ENCODE peak calls at places on chromosomes 7 and 10, in eight cellular contexts. I is OCI-LY7; W is trophoblast cell; F is CD4-positive, CD25-positive, alpha-beta regulatory T cell; B is endodermal cell; M is heart right ventricle; K is neural progenitor cell; J is tibial artery. Q is an unnamed sample. For H3K4me1, the result is how much of the 10 kb centered on the place peaks cover.

GRCh38 chr7:2757361-2757903 is 69.4 kb downstream of the AMZ1 start:
- DNase-seq in W (no peak), I (no peak), K (no peak), F (peak), B (no peak), J (peak), M (peak), Q (no peak)

GRCh38 chr7:157013602-157014549 is 3.4 kb upstream of the MNX1 start:
- DNase-seq in M (no peak), W (no peak), I (no peak), K (peak), F (no peak), B (peak), J (no peak), Q (no peak)

GRCh38 chr10:29130190-29130673 is 158.6 kb upstream of the LYZL1 start:
- DNase-seq in K (peak), W (peak), I (peak), J (no peak), M (no peak), F (peak), B (peak), Q (no peak)

GRCh38 chr7:111953611-111954010 is 252.6 kb downstream of the DOCK4 start:
- DNase-seq in B (peak), W (no peak), I (no peak), F (peak), J (no peak), K (peak), M (no peak), Q (no peak)

GRCh38 chr10:119284679-119285096 is 77.3 kb downstream of the GRK5 start:
- DNase-seq in K (no peak), B (no peak), W (no peak), J (peak), M (peak), F (no peak), I (no peak), Q (peak)

GRCh38 chr10:70915206-70915605 is 26.8 kb upstream of the PCBD1 start:
- DNase-seq in M (no peak), W (no peak), K (no peak), J (no peak), I (no peak), B (no peak), F (no peak), Q (no peak)

GRCh38 chr7:142391191-142391992 is 133.5 kb upstream of the PRSS58 start:
- DNase-seq in W (peak), I (no peak), M (no peak), B (peak), F (peak), K (peak), J (no peak), Q (no peak)

GRCh38 chr7:25965405-25966123 is 186.4 kb upstream of the NFE2L3 start:
- DNase-seq in K (no peak), B (no peak), I (no peak), J (no peak), M (no peak), F (no peak), W (no peak), Q (no peak)

GRCh38 chr7:51226042-51226755 is 90.4 kb downstream of the COBL start:
- DNase-seq in F (no peak), M (no peak), B (no peak), W (peak), K (no peak), I (no peak), J (no peak), Q (no peak)

DNA sequence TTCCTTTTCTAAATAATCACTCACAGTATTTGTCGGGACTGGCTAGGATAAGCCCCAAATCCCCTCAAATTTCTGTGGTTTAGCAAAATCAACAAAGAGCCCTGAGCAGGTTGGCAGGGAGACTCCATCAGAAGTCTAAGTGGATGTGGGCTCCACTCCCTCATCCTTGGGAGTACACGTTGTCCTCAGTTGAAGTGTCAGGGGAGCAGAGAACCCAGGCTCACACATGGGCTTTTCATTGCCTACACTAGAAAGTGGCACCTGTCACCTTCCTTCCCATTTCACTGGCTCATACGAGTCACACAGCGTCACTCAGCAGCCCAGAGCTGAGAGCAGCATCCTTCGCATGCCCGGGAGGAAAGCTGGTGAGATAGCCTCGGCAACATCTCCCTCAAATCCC is 421.3 kb upstream of the FZD8 start:
- DNase-seq in W (no peak), M (no peak), J (no peak), K (no peak), I (no peak), B (no peak), F (no peak), Q (no peak)
- H3K27ac ChIP-seq in W (no peak), M (no peak), J (no peak), K (no peak), I (no peak), B (no peak), F (no peak), Q (no peak)

DNA sequence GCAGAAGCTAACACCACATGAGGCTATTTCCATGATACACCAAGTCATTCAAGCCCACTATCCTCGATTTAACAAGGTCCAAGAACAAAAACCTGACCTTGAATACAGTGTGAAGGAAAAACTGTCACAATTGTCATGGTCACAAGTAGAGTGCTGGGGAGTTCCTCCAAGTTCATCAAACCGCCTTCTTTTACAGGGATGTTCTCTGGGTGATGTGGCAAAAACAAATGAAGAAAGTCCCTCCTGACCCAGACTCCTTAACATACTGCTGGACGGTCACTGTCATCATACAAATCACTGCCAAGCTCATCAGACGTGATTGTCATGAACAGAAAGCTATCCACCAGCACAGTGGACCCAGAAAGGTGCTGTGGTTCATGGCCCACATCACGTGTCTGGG is 28.9 kb downstream of the HIPK2 start:
- DNase-seq in F (no peak), I (no peak), K (no peak), B (peak), J (no peak), M (no peak), W (no peak), Q (no peak)
- H3K4me1 ChIP-seq in F (under half), I (under half), K (under half), B (under half), J (under half), M (half or more), W (under half), Q (under half)

GRCh38 chr10:64726466-64726865 is 1205.3 kb downstream of the REEP3 start:
- DNase-seq in K (no peak), I (no peak), B (no peak), J (no peak), W (no peak), F (no peak), M (no peak), Q (no peak)

GRCh38 chr10:64731016-64731415 is 1209.8 kb downstream of the REEP3 start:
- DNase-seq in J (no peak), M (no peak), W (no peak), F (no peak), I (no peak), K (no peak), B (no peak), Q (no peak)

GRCh38 chr10:64733980-64734379 is 1212.8 kb downstream of the REEP3 start:
- DNase-seq in B (peak), I (peak), M (no peak), K (peak), J (no peak), F (no peak), W (peak), Q (no peak)

GRCh38 chr10:64732372-64732715 is 1211.1 kb downstream of the REEP3 start:
- DNase-seq in K (no peak), W (no peak), J (no peak), I (no peak), F (no peak), M (no peak), B (no peak), Q (no peak)
- H3K27ac ChIP-seq in K (no peak), W (no peak), J (no peak), I (no peak), F (no peak), M (no peak), B (no peak), Q (no peak)

GRCh38 chr10:43225004-43225786 is 41.7 kb downstream of the RASGEF1A start:
- DNase-seq in J (peak), B (peak), K (no peak), F (no peak), I (no peak), M (no peak), W (no peak), Q (no peak)
- H3K4me1 ChIP-seq in J (under half), B (under half), K (under half), F (under half), I (under half), M (under half), W (under half), Q (under half)

Q was measured in tibial nerve.